ENCODE peak calls at places on chromosomes 11 and 22, in seven cellular contexts. L is HCT116, D is GM12892, O is GM12891, C is suprapubic skin, E is endothelial cell of umbilical vein, I is prostate gland. W is an unnamed sample.
A peak's percentile ranks its signal among the peaks of the same experiment; 100 is the strongest.

GRCh38 chr11:66858939-66859685 is 2.2 kb downstream of the LRFN4 start:
- DNase-seq in L (no peak), D (no peak), O (no peak), C (peak; percentile 60), E (no peak), I (no peak), W (no peak)

GRCh38 chr11:124882339-124883071 is 15.2 kb downstream of the ROBO4 start:
- DNase-seq in L (no peak), D (no peak), O (no peak), C (no peak), E (peak; percentile 74), I (no peak), W (no peak)

GRCh38 chr22:48306785-48307570 is 1520.7 kb downstream of the BRD1 start:
- DNase-seq in L (no peak), D (no peak), O (no peak), C (no peak), E (no peak), I (no peak), W (no peak)

GRCh38 chr11:112656772-112657428 is 304.3 kb upstream of the NCAM1 start:
- DNase-seq in L (peak; percentile 2), D (no peak), O (no peak), C (no peak), E (no peak), I (no peak), W (peak; percentile 89)

GRCh38 chr11:132982769-132983168 is 549.5 kb downstream of the OPCML start:
- DNase-seq in L (no peak), D (no peak), O (no peak), C (no peak), E (no peak), I (no peak), W (no peak)

GRCh38 chr22:17888855-17889254 is 114.6 kb upstream of the BID start:
- DNase-seq in L (no peak), D (no peak), O (no peak), C (no peak), E (peak; percentile 23), I (no peak), W (no peak)

GRCh38 chr22:19864538-19865106 is 9.9 kb upstream of the GNB1L start:
- DNase-seq in L (no peak), D (no peak), O (no peak), C (no peak), E (no peak), I (no peak), W (no peak)

GRCh38 chr11:73383249-73384126 is 7.3 kb downstream of the RELT start:
- DNase-seq in L (no peak), D (no peak), O (no peak), C (no peak), E (peak; percentile 76), I (no peak), W (no peak)

GRCh38 chr22:29032584-29032983 is 29.0 kb downstream of the C22orf31 start:
- DNase-seq in L (no peak), D (no peak), O (no peak), C (no peak), E (peak; percentile 57), I (no peak), W (no peak)

GRCh38 chr22:46584081-46584903 is 35.9 kb upstream of the GRAMD4 start:
- DNase-seq in L (no peak), D (no peak), O (no peak), C (peak; percentile 56), E (no peak), I (no peak), W (no peak)

GRCh38 chr11:13644997-13645667 is 23.3 kb upstream of the FAR1 start:
- DNase-seq in L (no peak), D (no peak), O (no peak), C (no peak), E (peak; percentile 29), I (no peak), W (no peak)

GRCh38 chr11:130157840-130158239 is 1.7 kb upstream of the ST14 start:
- DNase-seq in L (no peak), D (no peak), O (no peak), C (no peak), E (no peak), I (no peak), W (no peak)

DNA sequence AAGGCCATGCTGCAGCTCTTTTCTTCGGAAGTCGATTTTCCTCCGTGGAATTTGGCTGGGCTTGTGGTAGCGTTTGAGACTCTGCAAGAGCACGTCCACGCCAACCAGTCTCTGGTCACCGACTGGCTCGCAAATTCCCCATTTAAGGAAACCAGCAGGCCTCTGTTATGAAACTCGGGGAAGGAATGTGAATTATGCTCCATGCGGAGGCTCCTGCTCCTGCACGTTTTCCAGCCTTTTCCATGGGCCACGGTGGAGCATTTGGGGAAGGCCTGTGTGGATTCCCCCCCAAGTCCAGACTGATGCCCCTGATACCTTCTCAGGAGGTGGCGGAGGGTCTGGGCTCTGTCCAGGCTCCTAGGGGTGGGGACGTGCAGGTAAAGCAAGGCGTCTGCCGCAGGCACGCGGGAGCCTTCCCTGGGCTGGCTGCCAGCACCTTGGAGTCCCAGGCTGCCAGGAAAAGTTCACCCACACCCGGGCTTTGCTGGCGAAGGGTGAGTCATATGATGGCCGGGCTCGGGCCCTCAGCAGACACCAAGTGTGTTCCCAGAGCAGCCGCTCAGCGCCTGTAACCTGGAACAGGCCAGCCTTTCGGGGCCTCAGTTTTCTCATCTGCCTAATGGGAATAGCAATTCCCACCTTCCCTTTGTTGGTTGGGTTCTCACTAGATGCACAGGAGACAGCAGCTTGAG is 41.9 kb downstream of the LRP5 start:
- DNase-seq in L (peak; percentile 80), D (no peak), O (no peak), C (peak; percentile 90), E (peak; percentile 44), I (peak; percentile 91), W (peak; percentile 94)
- TF ChIP-seq POLR2AphosphoS5 in L (no peak), D (no peak), O (no peak), C (no peak), E (no peak), I (peak; percentile 82), W (peak; percentile 86)

GRCh38 chr22:35410663-35411034 is 10.7 kb downstream of the MCM5 start:
- DNase-seq in L (no peak), D (no peak), O (no peak), C (no peak), E (no peak), I (no peak), W (no peak)

GRCh38 chr22:35413624-35414023 is 13.7 kb downstream of the MCM5 start:
- DNase-seq in L (no peak), D (no peak), O (no peak), C (no peak), E (no peak), I (no peak), W (no peak)

GRCh38 chr22:35409783-35410662 is 10.1 kb downstream of the MCM5 start:
- DNase-seq in L (no peak), D (peak; percentile 62), O (peak; percentile 70), C (no peak), E (no peak), I (no peak), W (no peak)

GRCh38 chr22:35407352-35407751 is 7.4 kb downstream of the MCM5 start:
- DNase-seq in L (no peak), D (no peak), O (no peak), C (no peak), E (no peak), I (no peak), W (no peak)

DNA sequence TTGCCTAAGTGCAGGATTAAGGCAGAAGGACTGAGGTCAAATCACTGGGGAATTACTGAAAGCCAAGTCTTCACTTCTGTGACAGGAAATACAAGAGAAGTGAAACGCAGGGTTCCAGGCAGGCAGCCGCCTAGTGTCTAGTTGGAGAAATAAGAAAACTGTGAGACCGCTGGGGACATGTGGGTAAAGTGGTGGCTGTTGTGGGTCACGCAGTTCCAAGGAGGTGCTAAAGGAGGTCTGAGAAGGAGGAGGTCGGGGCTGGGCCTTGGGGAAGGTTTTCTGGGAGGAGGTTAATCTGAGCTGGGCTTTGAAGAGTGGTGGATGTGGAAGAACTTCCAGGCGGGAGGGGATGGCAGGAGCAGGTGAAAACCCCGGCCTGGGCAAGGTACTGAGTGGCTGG is 11.2 kb downstream of the MCM5 start:
- DNase-seq in L (no peak), D (peak; percentile 52), O (peak; percentile 41), C (no peak), E (no peak), I (no peak), W (no peak)
- TF ChIP-seq POLR2A in L (no peak), D (no peak), O (no peak), C (no peak), E (no peak), I (no peak), W (no peak)

GRCh38 chr11:1719781-1720180 is 22.8 kb downstream of the KRTAP5-6 start:
- DNase-seq in L (no peak), D (no peak), O (no peak), C (no peak), E (no peak), I (no peak), W (no peak)

GRCh38 chr11:1717745-1718144 is 20.8 kb downstream of the KRTAP5-6 start:
- DNase-seq in L (no peak), D (no peak), O (no peak), C (no peak), E (no peak), I (no peak), W (no peak)

GRCh38 chr11:1718326-1718725 is 21.3 kb downstream of the KRTAP5-6 start:
- DNase-seq in L (no peak), D (no peak), O (no peak), C (no peak), E (no peak), I (no peak), W (no peak)

GRCh38 chr11:1714908-1715885 is 18.2 kb downstream of the KRTAP5-6 start:
- DNase-seq in L (no peak), D (no peak), O (no peak), C (no peak), E (no peak), I (no peak), W (no peak)
- TF ChIP-seq POLR2AphosphoS5 in L (no peak), D (no peak), O (no peak), C (no peak), E (no peak), I (no peak), W (no peak)

GRCh38 chr11:64241175-64241429 is 207 bp downstream of the FKBP2 start:
- DNase-seq in L (no peak), D (peak; percentile 89), O (no peak), C (no peak), E (no peak), I (no peak), W (no peak)
- TF ChIP-seq POLR2A in L (no peak), D (no peak), O (no peak), C (no peak), E (peak; percentile 35), I (no peak), W (peak; percentile 45)